ENCODE peak calls at places on chromosomes 12 and 14, in four cellular contexts. J is GM06990, Q is cardiac fibroblast, S is fibroblast of the aortic adventitia. D is an unnamed sample.

GRCh38 chr12:12585115-12585862 is 22.6 kb upstream of the DUSP16 start:
- DNase-seq in S (peak; percentile 17), Q (peak; percentile 35), J (no peak), D (no peak)

GRCh38 chr14:93903342-93904184 is 23.6 kb upstream of the FAM181A start:
- DNase-seq in S (no peak), J (no peak), Q (no peak), D (no peak)

GRCh38 chr12:50353404-50353803 is 43.0 kb downstream of the FAM186A start:
- DNase-seq in J (no peak), Q (no peak), S (no peak), D (no peak)

GRCh38 chr14:105168979-105169507 is 467 bp upstream of the JAG2 start:
- DNase-seq in Q (no peak), J (peak; percentile 45), S (no peak), D (no peak)

GRCh38 chr12:7555752-7556151 is 52.2 kb upstream of the CD163 start:
- DNase-seq in Q (peak; percentile 80), S (peak; percentile 57), J (no peak), D (no peak)

GRCh38 chr12:83958997-83959396 is 953.6 kb downstream of the SLC6A15 start:
- DNase-seq in Q (no peak), J (no peak), S (no peak), D (no peak)

GRCh38 chr12:118164798-118165486 is 29.0 kb downstream of the PEBP1 start:
- DNase-seq in Q (peak; percentile 47), S (peak; percentile 38), J (no peak), D (no peak)

GRCh38 chr14:59511916-59512530 is 27.7 kb downstream of the JKAMP start:
- DNase-seq in S (no peak), J (no peak), Q (peak; percentile 6), D (peak; percentile 30)

GRCh38 chr12:116245189-116245588 is 32.3 kb downstream of the MED13L start:
- DNase-seq in J (no peak), Q (no peak), S (no peak), D (no peak)

GRCh38 chr12:57611116-57611809 is at the start of gene ARHGEF25:
- DNase-seq in S (peak; percentile 37), Q (peak; percentile 27), J (peak; percentile 64), D (peak; percentile 92)

GRCh38 chr12:15963271-15963670 is 52.1 kb downstream of the DERA start:
- DNase-seq in Q (peak; percentile 75), S (peak; percentile 57), J (no peak), D (no peak)

GRCh38 chr14:20516921-20517320 is 11.6 kb downstream of the RNASE10 start:
- DNase-seq in S (peak; percentile 70), Q (peak; percentile 90), J (no peak), D (no peak)

GRCh38 chr12:78530065-78530765 is 334.4 kb upstream of the SYT1 start:
- DNase-seq in S (peak; percentile 64), Q (peak; percentile 74), J (no peak), D (no peak)

GRCh38 chr14:77991128-77991772 is 178.9 kb upstream of the NRXN3 start:
- DNase-seq in J (no peak), Q (no peak), S (no peak), D (no peak)

GRCh38 chr12:103278329-103278728 is 217.4 kb downstream of the C12orf42 start:
- DNase-seq in S (no peak), J (peak; percentile 26), Q (no peak), D (no peak)

GRCh38 chr14:94532462-94532861 is 23.2 kb upstream of the SERPINA12 start:
- DNase-seq in J (peak; percentile 31), Q (peak; percentile 75), S (no peak), D (no peak)

GRCh38 chr12:100987552-100988277 is 193.1 kb downstream of the ANO4 start:
- DNase-seq in J (peak; percentile 72), Q (peak; percentile 58), S (peak; percentile 62), D (peak; percentile 61)

GRCh38 chr14:90398315-90398811 is 1.5 kb downstream of the CALM1 start:
- DNase-seq in J (peak; percentile 68), Q (no peak), S (no peak), D (peak; percentile 53)

GRCh38 chr14:80942158-80942738 is 710 bp upstream of the CEP128 start:
- DNase-seq in S (no peak), J (no peak), Q (no peak), D (no peak)

GRCh38 chr12:105705765-105706164 is 375.3 kb downstream of the C12orf75 start:
- DNase-seq in S (peak; percentile 80), Q (peak; percentile 82), J (no peak), D (peak; percentile 23)

GRCh38 chr14:50249118-50249775 is 17.9 kb upstream of the SOS2 start:
- DNase-seq in S (no peak), J (no peak), Q (no peak), D (no peak)

GRCh38 chr12:126488786-126489185 is 1423.6 kb downstream of the AACS start:
- DNase-seq in J (no peak), Q (no peak), S (peak; percentile 12), D (no peak)

GRCh38 chr12:806116-806805 is 53.9 kb downstream of the WNK1 start:
- DNase-seq in J (no peak), S (peak; percentile 91), Q (no peak), D (no peak)

GRCh38 chr14:65433646-65434045 is 21.1 kb downstream of the FUT8 start:
- DNase-seq in J (no peak), S (no peak), Q (no peak), D (no peak)

GRCh38 chr12:113103756-113104450 is 31.7 kb downstream of the RASAL1 start:
- DNase-seq in J (peak; percentile 64), S (no peak), Q (no peak), D (peak; percentile 67)

GRCh38 chr12:80053048-80053790 is 46.1 kb upstream of the OTOGL start:
- DNase-seq in Q (peak; percentile 90), J (no peak), S (peak; percentile 95), D (no peak)

GRCh38 chr12:91216871-91217270 is 34.3 kb upstream of the DCN start:
- DNase-seq in J (no peak), Q (peak; percentile 43), S (no peak), D (no peak)

GRCh38 chr12:65561798-65562382 is 262.4 kb upstream of the HMGA2 start:
- DNase-seq in S (peak; percentile 81), J (no peak), Q (peak; percentile 82), D (no peak)
- TF ChIP-seq CTCF in S (no peak), J (no peak), Q (no peak), D (no peak)

GRCh38 chr12:25677180-25677937 is 124.3 kb upstream of the LMNTD1 start:
- DNase-seq in Q (peak; percentile 62), S (no peak), J (no peak), D (no peak)
- TF ChIP-seq CTCF in Q (peak; percentile 49), S (no peak), J (peak; percentile 6), D (no peak)

DNA sequence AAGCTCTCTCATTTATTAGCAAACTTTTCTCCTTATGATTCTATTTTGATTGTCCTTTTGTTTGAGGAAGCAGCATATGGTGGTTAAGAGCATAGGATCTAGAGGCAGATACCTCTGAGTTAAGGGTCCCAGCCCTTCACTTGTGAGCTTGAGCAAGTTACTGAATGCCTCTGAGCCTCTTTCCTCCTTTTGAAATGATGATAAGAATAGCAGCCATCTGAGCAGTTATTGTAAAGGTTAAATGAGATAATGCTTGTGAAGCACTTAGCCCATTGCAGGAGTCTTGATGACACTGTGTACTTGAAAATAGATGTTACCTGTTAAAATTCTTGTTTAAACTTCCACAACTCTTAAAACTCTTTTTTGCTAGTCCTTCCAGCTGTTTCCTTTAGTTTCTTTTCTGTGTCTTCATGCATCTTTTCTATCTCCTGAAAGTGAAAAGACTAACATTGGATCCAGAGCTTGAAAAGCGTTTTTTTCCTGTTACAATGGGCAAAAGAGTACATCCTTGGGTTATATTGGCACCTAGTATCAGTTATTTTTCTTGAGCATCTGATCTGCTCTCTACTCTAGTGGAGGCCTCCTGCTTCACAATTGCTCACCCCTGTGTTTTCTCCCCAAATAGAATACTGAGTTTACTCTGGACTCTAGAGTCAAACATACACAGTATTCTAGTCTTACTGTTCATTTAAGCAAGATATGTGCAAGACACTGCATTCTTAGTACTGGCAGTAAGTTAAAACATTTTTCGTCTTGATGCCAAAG is 3.1 kb downstream of the HIF1A start:
- DNase-seq in Q (peak; percentile 63), S (peak; percentile 50), J (no peak), D (no peak)
- TF ChIP-seq CTCF in Q (no peak), S (no peak), J (no peak), D (no peak)

GRCh38 chr12:60021235-60021634 is 425.4 kb downstream of the SLC16A7 start:
- DNase-seq in Q (no peak), J (no peak), S (no peak), D (no peak)
- TF ChIP-seq CTCF in Q (no peak), J (no peak), S (no peak), D (no peak)

DNA sequence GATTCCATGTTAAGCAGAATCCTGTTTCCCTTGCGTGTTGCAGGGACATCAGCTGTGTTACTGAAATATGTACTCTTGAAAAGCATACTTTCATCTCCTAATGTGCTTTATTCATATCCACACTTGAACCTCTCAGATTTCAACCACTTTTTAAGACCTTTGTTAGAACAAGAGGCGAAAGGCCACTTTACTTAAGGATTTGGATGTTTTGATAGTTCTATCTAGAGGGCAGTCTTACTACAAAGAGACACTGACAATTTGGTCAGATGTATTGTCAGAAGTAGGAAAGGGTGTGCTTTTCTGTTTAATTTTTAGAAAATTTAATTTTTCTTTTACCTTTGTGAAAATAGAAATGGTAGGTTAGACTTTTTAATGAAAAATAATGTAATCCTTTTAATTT is 267.9 kb downstream of the TMTC2 start:
- DNase-seq in Q (no peak), J (no peak), S (no peak), D (no peak)
- TF ChIP-seq CTCF in Q (no peak), J (no peak), S (no peak), D (no peak)

D was measured in GM20000.